ENCODE peak calls at places on chromosomes 5 and 9, in seven cellular contexts. Y is fibroblast of pulmonary artery, X is cardiac muscle cell, H is fibroblast of the aortic adventitia, R is HL-60, E is PC-9, S is AG10803. L is an unnamed sample.

GRCh38 chr5:171681667-171682066 is 104.0 kb upstream of the SMIM23 start:
- DNase-seq in S (no peak), Y (peak; percentile 33), R (no peak), E (no peak), X (no peak), H (peak; percentile 22), L (no peak)

GRCh38 chr9:117156771-117157535 is 257.9 kb downstream of the ASTN2 start:
- DNase-seq in E (no peak), S (no peak), Y (no peak), X (no peak), H (no peak), R (no peak), L (no peak)

GRCh38 chr9:95129651-95130291 is 187.7 kb downstream of the FANCC start:
- DNase-seq in X (no peak), S (no peak), R (no peak), H (no peak), E (no peak), Y (no peak), L (no peak)

GRCh38 chr9:34985311-34985899 is 4.1 kb upstream of the DNAJB5 start:
- DNase-seq in S (peak; percentile 40), H (peak; percentile 75), X (peak; percentile 84), R (peak; percentile 60), E (no peak), Y (peak; percentile 82), L (no peak)

GRCh38 chr9:78781681-78782080 is 484.8 kb downstream of the PSAT1 start:
- DNase-seq in R (no peak), E (no peak), Y (no peak), S (no peak), H (no peak), X (no peak), L (no peak)

GRCh38 chr9:95516736-95517558 is at the start of gene PTCH1:
- DNase-seq in S (peak; percentile 43), H (peak; percentile 53), Y (peak; percentile 55), X (peak; percentile 72), R (no peak), E (no peak), L (no peak)

GRCh38 chr9:69937830-69938535 is 105.7 kb upstream of the MAMDC2 start:
- DNase-seq in Y (no peak), E (no peak), X (no peak), S (no peak), R (peak; percentile 14), H (peak; percentile 65), L (no peak)

GRCh38 chr5:119402555-119402954 is 46.7 kb downstream of the TNFAIP8 start:
- DNase-seq in S (no peak), X (no peak), Y (no peak), E (no peak), R (no peak), H (no peak), L (no peak)

GRCh38 chr9:79477955-79478751 is 93.6 kb upstream of the TLE4 start:
- DNase-seq in S (peak; percentile 50), H (no peak), Y (peak; percentile 14), E (no peak), R (peak; percentile 25), X (peak; percentile 64), L (no peak)

GRCh38 chr5:77064040-77064439 is 23.0 kb downstream of the ZBED3 start:
- DNase-seq in E (no peak), S (no peak), H (no peak), R (no peak), Y (no peak), X (no peak), L (no peak)

GRCh38 chr5:161676109-161676508 is 9.4 kb upstream of the GABRA6 start:
- DNase-seq in R (peak; percentile 2), Y (no peak), S (no peak), E (no peak), X (peak; percentile 44), H (no peak), L (no peak)
- TF ChIP-seq CTCF in R (no peak), Y (no peak), S (no peak), E (peak; percentile 49), X (no peak), H (no peak), L (peak; percentile 74)

DNA sequence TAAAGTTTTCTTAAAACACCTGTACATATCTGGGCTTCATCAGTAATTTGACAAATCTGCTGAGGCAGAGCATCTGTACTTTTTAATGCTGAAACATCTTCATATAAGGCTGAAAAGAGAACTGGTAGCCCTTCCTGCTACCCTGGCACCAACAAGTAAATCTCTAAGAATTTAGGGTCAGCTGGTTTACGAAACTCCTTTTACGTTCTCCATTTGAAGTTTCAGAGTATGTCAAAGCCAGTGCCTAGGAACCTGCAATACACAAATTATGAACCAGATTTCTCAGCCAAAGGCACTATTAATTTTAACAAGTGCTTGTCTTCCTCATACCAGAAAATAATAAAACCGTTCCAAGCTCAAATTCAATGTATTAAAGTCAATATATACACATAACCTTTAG is 3.8 kb downstream of the ZFAND5 start:
- DNase-seq in R (no peak), X (no peak), E (no peak), Y (no peak), H (peak; percentile 48), S (no peak), L (no peak)
- H3K4me3 ChIP-seq in R (no peak overlapping the region), X (peak overlapping the region; percentile 96), E (peak overlapping the region; percentile 96), Y (peak overlapping the region; percentile 61), H (peak overlapping the region; percentile 77), S (peak overlapping the region; percentile 87), L (no peak overlapping the region)

GRCh38 chr5:78215565-78215964 is 78.9 kb downstream of the AP3B1 start:
- DNase-seq in E (no peak), H (no peak), R (no peak), Y (no peak), X (no peak), S (no peak), L (no peak)
- TF ChIP-seq CTCF in E (no peak), H (no peak), R (no peak), Y (no peak), X (no peak), S (no peak), L (no peak)

GRCh38 chr9:77648458-77649108 is 461 bp upstream of the GNA14 start:
- DNase-seq in H (peak; percentile 36), S (no peak), R (peak; percentile 23), Y (peak; percentile 38), X (peak; percentile 23), E (no peak), L (no peak)

GRCh38 chr9:77647659-77648457 is at the start of gene GNA14:
- DNase-seq in Y (peak; percentile 30), S (peak; percentile 14), E (no peak), X (peak; percentile 44), H (no peak), R (peak; percentile 28), L (no peak)

GRCh38 chr9:77647267-77647658 is 859 bp downstream of the GNA14 start:
- DNase-seq in S (no peak), Y (no peak), R (no peak), E (no peak), H (no peak), X (no peak), L (no peak)

GRCh38 chr9:77651203-77651602 is 3.1 kb upstream of the GNA14 start:
- DNase-seq in E (no peak), S (no peak), Y (no peak), X (no peak), H (no peak), R (no peak), L (no peak)

DNA sequence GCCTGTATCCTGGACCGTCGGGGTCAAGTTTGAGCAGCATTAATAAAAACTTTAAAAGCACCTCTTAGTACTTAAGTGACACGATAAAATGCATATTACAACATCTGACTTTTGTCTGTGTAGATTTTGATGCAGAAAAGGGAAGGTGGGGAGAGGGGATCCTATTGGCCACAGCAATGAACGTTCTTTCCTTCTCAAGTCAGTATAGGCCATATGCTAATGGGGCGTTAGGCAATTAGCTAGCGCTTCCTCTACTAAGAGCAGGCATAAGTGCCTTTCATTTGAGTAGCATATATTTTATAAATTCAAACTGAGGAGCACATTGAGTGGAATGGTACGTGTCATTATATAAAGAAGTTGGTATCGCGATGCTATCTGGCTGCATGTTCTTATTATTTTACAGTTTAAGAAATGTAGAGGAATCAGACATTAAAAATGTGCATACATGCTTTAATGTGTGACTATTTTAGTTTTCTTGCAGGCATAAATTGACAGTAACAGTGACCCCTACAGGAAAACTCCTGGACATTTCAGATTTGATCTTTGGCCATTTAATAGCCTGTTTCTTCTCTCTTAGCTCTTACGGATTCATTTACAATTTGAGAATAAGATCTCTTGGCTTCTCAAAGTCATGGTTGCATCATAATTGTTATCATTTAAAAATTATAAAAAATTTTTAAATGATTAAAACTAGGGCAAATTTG is 1.1 kb upstream of the GNA14 start:
- DNase-seq in X (no peak), H (peak; percentile 56), E (no peak), Y (peak; percentile 71), S (peak; percentile 23), R (peak; percentile 83), L (no peak)
- H3K4me3 ChIP-seq in X (no peak overlapping the region), H (no peak overlapping the region), E (no peak overlapping the region), Y (peak overlapping the region; percentile 59), S (no peak overlapping the region), R (peak overlapping the region; percentile 52), L (no peak overlapping the region)